ENCODE peak calls at places on chromosomes 5 and 9, in five cellular contexts. G is RCC 7860, A is NCI-H2029 treated with DMSO at 0.1 percent for 48 hours, T is A549, L is DMS153. C is an unnamed sample.

GRCh38 chr9:133770076-133770777 is 32.1 kb upstream of the SARDH start:
- DNase-seq in L (no peak), G (no peak), T (no peak), A (no peak), C (no peak)

GRCh38 chr9:94639045-94639995 is at the start of gene FBP1:
- DNase-seq in T (no peak), G (no peak), L (peak), A (no peak), C (no peak)

GRCh38 chr9:113566712-113567071 is 103.2 kb downstream of the RGS3 start:
- DNase-seq in G (no peak), L (no peak), T (no peak), A (no peak), C (no peak)

GRCh38 chr5:151079838-151080619 is 805 bp downstream of the TNIP1 start:
- DNase-seq in G (peak), A (no peak), T (peak), L (no peak), C (no peak)

GRCh38 chr5:81950996-81951395 is 20.8 kb upstream of the ATG10 start:
- DNase-seq in T (no peak), A (no peak), G (no peak), L (no peak), C (no peak)

GRCh38 chr5:65825388-65826328 is 100.7 kb upstream of the ERBIN start:
- DNase-seq in T (no peak), A (no peak), L (no peak), G (no peak), C (no peak)

GRCh38 chr9:129464972-129465833 is 155.7 kb downstream of the C9orf50 start:
- DNase-seq in L (no peak), G (peak), T (no peak), A (no peak), C (no peak)

GRCh38 chr5:57549546-57549945 is 66.9 kb upstream of the ACTBL2 start:
- DNase-seq in T (no peak), G (no peak), A (no peak), L (no peak), C (no peak)

GRCh38 chr5:124806026-124806856 is 59.8 kb upstream of the ZNF608 start:
- DNase-seq in G (peak), L (peak), T (no peak), A (peak), C (peak)

GRCh38 chr9:115540091-115540490 is 422.1 kb upstream of the TNC start:
- DNase-seq in L (no peak), A (no peak), G (no peak), T (no peak), C (no peak)

GRCh38 chr5:148820778-148821395 is 5.5 kb upstream of the ADRB2 start:
- DNase-seq in L (no peak), T (no peak), G (peak), A (no peak), C (peak)

GRCh38 chr9:20504930-20505329 is 117.4 kb downstream of the MLLT3 start:
- DNase-seq in A (no peak), T (no peak), G (no peak), L (no peak), C (no peak)

GRCh38 chr5:159286420-159287035 is 23.4 kb downstream of the UBLCP1 start:
- DNase-seq in A (no peak), L (no peak), G (no peak), T (no peak), C (peak)

GRCh38 chr5:156120777-156121176 is 206.2 kb upstream of the SGCD start:
- DNase-seq in T (no peak), L (no peak), G (peak), A (no peak), C (no peak)

GRCh38 chr5:23419115-23419514 is 88.3 kb upstream of the PRDM9 start:
- DNase-seq in T (peak), A (no peak), G (no peak), L (peak), C (peak)

GRCh38 chr5:79742549-79743136 is 53.0 kb downstream of the CMYA5 start:
- DNase-seq in T (no peak), L (no peak), G (no peak), A (peak), C (no peak)

GRCh38 chr5:157665467-157666085 is 5.8 kb upstream of the C5orf52 start:
- DNase-seq in G (peak), L (no peak), T (peak), A (no peak), C (no peak)

GRCh38 chr9:132546148-132547051 is 36.0 kb upstream of the BARHL1 start:
- DNase-seq in T (peak), G (no peak), A (peak), L (no peak), C (peak)

GRCh38 chr5:113089653-113090335 is 113.2 kb downstream of the DCP2 start:
- DNase-seq in L (no peak), A (no peak), G (no peak), T (no peak), C (no peak)

GRCh38 chr5:169778622-169779596 is 141.8 kb downstream of the DOCK2 start:
- DNase-seq in G (no peak), L (no peak), T (no peak), A (no peak), C (no peak)

GRCh38 chr9:99140685-99141314 is 35.9 kb downstream of the TGFBR1 start:
- DNase-seq in L (no peak), A (no peak), G (peak), T (peak), C (peak)

GRCh38 chr5:151670953-151671636 is 15.6 kb downstream of the SPARC start:
- DNase-seq in T (no peak), L (no peak), A (no peak), G (peak), C (no peak)